ENCODE peak calls at places on chromosomes 16 and 17, in nine cellular contexts. Y is GM23248; V is mammary epithelial cell; N is heart right ventricle; O is colonic mucosa; L is HCT116; E is thoracic aorta; C is naive thymus-derived CD4-positive, alpha-beta T cell; R is CD4-positive, CD25-positive, alpha-beta regulatory T cell. K is an unnamed sample. For H3K4me1 and H3K9me3, the result is how much of the 10 kb centered on the place peaks cover.

GRCh38 chr17:39627170-39627716 is 491 bp downstream of the PPP1R1B start:
- DNase-seq in L (no peak), O (no peak), R (no peak), C (no peak), E (no peak), N (no peak), Y (no peak), V (no peak), K (no peak)

GRCh38 chr17:46964315-46965265 is 14.5 kb downstream of the RPRML start:
- DNase-seq in O (no peak), N (no peak), L (no peak), C (no peak), R (no peak), E (no peak), V (no peak), Y (peak), K (peak)

GRCh38 chr16:85963746-85964370 is 64.9 kb downstream of the IRF8 start:
- DNase-seq in C (no peak), O (no peak), V (no peak), N (peak), R (no peak), E (no peak), L (no peak), Y (peak), K (peak)

GRCh38 chr16:9713151-9713550 is 469.1 kb downstream of the GRIN2A start:
- DNase-seq in V (no peak), Y (no peak), C (no peak), R (no peak), L (no peak), N (no peak), O (no peak), E (no peak), K (no peak)

GRCh38 chr17:32671891-32672290 is 185.1 kb downstream of the CDK5R1 start:
- DNase-seq in O (peak), Y (peak), C (no peak), V (no peak), L (no peak), R (no peak), E (no peak), N (peak), K (no peak)

GRCh38 chr17:43576563-43577229 is 30.6 kb upstream of the ETV4 start:
- DNase-seq in O (peak), R (peak), L (peak), V (peak), Y (peak), E (no peak), C (peak), N (peak), K (peak)

GRCh38 chr17:59513934-59514841 is 51.2 kb upstream of the DHX40 start:
- DNase-seq in L (no peak), E (no peak), O (peak), V (peak), C (no peak), R (no peak), Y (peak), N (peak), K (peak)

GRCh38 chr17:42566873-42567573 is at the start of gene MLX:
- DNase-seq in O (peak), E (peak), R (peak), V (peak), Y (peak), L (peak), N (peak), C (peak), K (peak)

GRCh38 chr17:82937411-82938371 is 97.9 kb upstream of the ZNF750 start:
- DNase-seq in E (no peak), R (no peak), V (no peak), L (no peak), N (peak), C (no peak), O (no peak), Y (no peak), K (peak)

GRCh38 chr17:68449021-68449739 is 8.1 kb downstream of the WIPI1 start:
- DNase-seq in E (no peak), N (no peak), L (no peak), V (no peak), R (no peak), Y (no peak), O (no peak), C (no peak), K (no peak)

GRCh38 chr16:69820926-69821541 is 58.9 kb downstream of the WWP2 start:
- DNase-seq in O (no peak), N (no peak), V (no peak), R (no peak), C (no peak), Y (peak), E (no peak), L (no peak), K (no peak)

GRCh38 chr17:66716236-66717026 is 118.5 kb upstream of the CACNG5 start:
- DNase-seq in N (no peak), R (no peak), V (no peak), C (no peak), O (no peak), Y (peak), L (no peak), E (no peak), K (no peak)

GRCh38 chr17:15112881-15113617 is 152.1 kb downstream of the PMP22 start:
- DNase-seq in V (no peak), L (no peak), E (no peak), C (no peak), N (no peak), R (no peak), O (peak), Y (peak), K (no peak)

GRCh38 chr16:8505327-8505991 is 84.9 kb downstream of the TMEM114 start:
- DNase-seq in O (peak), V (no peak), C (no peak), N (no peak), Y (no peak), L (no peak), E (no peak), R (no peak), K (no peak)

GRCh38 chr17:34542700-34543336 is 36.6 kb upstream of the TMEM132E start:
- DNase-seq in L (no peak), C (peak), O (peak), E (no peak), V (no peak), R (peak), Y (peak), N (no peak), K (no peak)

GRCh38 chr16:19701091-19701490 is 16.9 kb downstream of the KNOP1 start:
- DNase-seq in L (no peak), N (no peak), R (no peak), O (no peak), V (no peak), E (no peak), Y (peak), C (no peak), K (no peak)

GRCh38 chr17:65994679-65995078 is 197.3 kb downstream of the CEP112 start:
- DNase-seq in O (no peak), E (no peak), Y (no peak), V (no peak), L (no peak), C (no peak), N (no peak), R (no peak), K (no peak)

GRCh38 chr17:10727192-10727591 is 2.6 kb downstream of the TMEM220 start:
- DNase-seq in C (no peak), N (no peak), R (no peak), V (no peak), Y (peak), O (no peak), L (no peak), E (no peak), K (no peak)

GRCh38 chr17:81519284-81520020 is 6.9 kb upstream of the ACTG1 start:
- DNase-seq in V (peak), L (peak), O (peak), R (peak), C (peak), E (no peak), Y (peak), N (peak), K (peak)

GRCh38 chr17:78105551-78105950 is 23.0 kb downstream of the TMC6 start:
- DNase-seq in E (no peak), N (no peak), C (no peak), V (no peak), R (no peak), O (no peak), L (no peak), Y (no peak), K (no peak)

GRCh38 chr16:69773255-69773947 is 11.3 kb downstream of the WWP2 start:
- DNase-seq in L (no peak), C (no peak), Y (no peak), R (no peak), N (no peak), V (no peak), E (no peak), O (no peak), K (no peak)

GRCh38 chr17:20968913-20969616 is 73.7 kb downstream of the USP22 start:
- DNase-seq in L (no peak), O (no peak), R (no peak), N (no peak), E (no peak), C (no peak), Y (no peak), V (no peak), K (no peak)

GRCh38 chr16:49127103-49127502 is 154.5 kb downstream of the CBLN1 start:
- DNase-seq in E (no peak), L (no peak), V (no peak), Y (no peak), R (no peak), N (no peak), O (no peak), C (no peak), K (no peak)

GRCh38 chr16:85396879-85397871 is 215.9 kb upstream of the GSE1 start:
- DNase-seq in N (peak), E (no peak), O (peak), L (no peak), R (no peak), V (no peak), C (no peak), Y (no peak), K (peak)

GRCh38 chr17:45902892-45903346 is 8.6 kb downstream of the MAPT start:
- DNase-seq in E (no peak), N (no peak), O (no peak), L (no peak), C (no peak), R (no peak), Y (peak), V (no peak), K (no peak)

GRCh38 chr17:71057938-71058337 is 888.6 kb downstream of the KCNJ2 start:
- DNase-seq in O (no peak), L (no peak), N (no peak), C (no peak), R (no peak), V (no peak), Y (no peak), E (no peak), K (no peak)

GRCh38 chr16:21159281-21159951 is 942 bp downstream of the LDAF1 start:
- DNase-seq in Y (peak), E (no peak), L (no peak), V (peak), O (peak), C (peak), N (peak), R (peak), K (peak)

GRCh38 chr17:2853722-2854580 is 57.7 kb downstream of the RAP1GAP2 start:
- DNase-seq in R (no peak), L (no peak), V (peak), O (peak), C (no peak), Y (peak), E (no peak), N (peak), K (peak)

DNA sequence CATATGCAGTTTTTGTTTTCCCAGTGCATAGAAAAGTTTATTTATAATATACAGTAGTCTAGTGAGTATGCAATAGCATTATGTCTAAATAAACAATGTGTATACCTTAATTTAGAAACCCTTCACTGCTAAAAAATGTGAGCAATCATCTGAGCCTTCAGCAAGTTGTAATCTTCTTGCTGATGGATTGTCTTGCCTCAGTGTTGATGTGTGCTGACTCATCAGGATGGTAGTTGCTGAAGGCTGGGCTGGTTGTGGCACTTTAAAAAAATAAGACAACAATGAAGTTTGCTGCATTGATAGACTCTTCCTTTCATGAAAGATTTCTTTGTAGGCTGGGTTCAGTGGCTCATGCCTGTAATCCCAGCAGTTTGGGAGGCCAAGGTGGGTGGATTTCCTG is 13.9 kb upstream of the CAPNS2 start:
- DNase-seq in C (no peak), Y (peak), V (peak), N (no peak), O (no peak), E (no peak), L (no peak), R (no peak), K (no peak)
- H3K4me1 ChIP-seq in C (under half), Y (under half), V (under half), N (under half), O (under half), E (under half), L (under half), R (under half), K (under half)

GRCh38 chr17:26807024-26807423 is 486.9 kb upstream of the WSB1 start:
- DNase-seq in L (no peak), R (no peak), N (no peak), E (no peak), V (no peak), O (no peak), C (no peak), Y (no peak), K (no peak)
- H3K9me3 ChIP-seq in L (half or more), R (half or more), N (half or more), E (under half), V (half or more), O (under half), C (under half), Y (under half), K (under half)

GRCh38 chr16:83952587-83952939 is 477 bp upstream of the OSGIN1 start:
- DNase-seq in L (peak), V (no peak), E (no peak), N (no peak), C (no peak), R (no peak), O (no peak), Y (no peak), K (no peak)
- H3K4me1 ChIP-seq in L (under half), V (under half), E (under half), N (under half), C (under half), R (under half), O (under half), Y (under half), K (under half)

GRCh38 chr16:79007614-79008013 is 592.9 kb downstream of the MAF start:
- DNase-seq in V (peak), R (peak), C (no peak), L (no peak), E (no peak), Y (no peak), N (no peak), O (no peak), K (no peak)

GRCh38 chr16:79006762-79007161 is 593.8 kb downstream of the MAF start:
- DNase-seq in R (no peak), V (no peak), Y (no peak), L (no peak), O (no peak), C (no peak), N (no peak), E (no peak), K (no peak)

GRCh38 chr16:79004281-79004680 is 596.3 kb downstream of the MAF start:
- DNase-seq in N (no peak), L (no peak), C (no peak), V (no peak), O (no peak), R (no peak), Y (no peak), E (no peak), K (no peak)

GRCh38 chr16:79008036-79008868 is 592.3 kb downstream of the MAF start:
- DNase-seq in C (no peak), O (no peak), L (no peak), V (no peak), Y (no peak), R (no peak), N (no peak), E (no peak), K (no peak)

GRCh38 chr16:79006206-79006605 is 594.3 kb downstream of the MAF start:
- DNase-seq in E (no peak), C (no peak), R (peak), L (no peak), Y (no peak), O (no peak), V (no peak), N (no peak), K (no peak)
- H3K9me3 ChIP-seq in E (under half), C (under half), R (under half), L (under half), Y (under half), O (under half), V (under half), N (under half), K (under half)

GRCh38 chr17:5225668-5226457 is 8.8 kb downstream of the SCIMP start:
- DNase-seq in N (no peak), Y (no peak), C (no peak), L (no peak), R (no peak), E (no peak), V (no peak), O (no peak), K (no peak)
- H3K4me1 ChIP-seq in N (under half), Y (under half), C (half or more), L (under half), R (under half), E (under half), V (under half), O (under half), K (under half)

GRCh38 chr16:35752773-35753558 is 2293.6 kb downstream of the TP53TG3F start:
- DNase-seq in N (no peak), Y (no peak), V (no peak), E (no peak), O (no peak), R (no peak), C (no peak), L (no peak), K (no peak)
- H3K9me3 ChIP-seq in N (under half), Y (under half), V (under half), E (under half), O (under half), R (under half), C (under half), L (under half), K (under half)

K was measured in upper lobe of right lung.